ENCODE peak calls at places on chromosomes 3 and 15, in five cellular contexts. S is OCI-LY7, N is AG09319, B is Calu3, E is IMR-90. D is an unnamed sample.

GRCh38 chr3:37687966-37688365 is 173.7 kb upstream of the CTDSPL start:
- DNase-seq in S (no peak), N (no peak), B (no peak), E (no peak), D (no peak)

GRCh38 chr15:63260786-63261185 is 16.6 kb upstream of the APH1B start:
- DNase-seq in S (no peak), N (no peak), B (no peak), E (no peak), D (no peak)

GRCh38 chr15:34855397-34855796 is 60.0 kb upstream of the ACTC1 start:
- DNase-seq in S (no peak), N (peak; percentile 41), B (no peak), E (peak; percentile 79), D (no peak)

GRCh38 chr3:48118322-48118721 is 69.9 kb downstream of the CDC25A start:
- DNase-seq in S (no peak), N (no peak), B (no peak), E (no peak), D (no peak)

GRCh38 chr3:190811775-190812480 is 50.6 kb downstream of the GMNC start:
- DNase-seq in S (peak; percentile 69), N (peak; percentile 14), B (peak; percentile 72), E (peak; percentile 60), D (peak; percentile 47)

GRCh38 chr3:126213376-126214044 is 33.1 kb upstream of the ALDH1L1 start:
- DNase-seq in S (no peak), N (no peak), B (no peak), E (no peak), D (no peak)

GRCh38 chr3:64612916-64613526 is 74.8 kb downstream of the ADAMTS9 start:
- DNase-seq in S (no peak), N (no peak), B (peak; percentile 66), E (no peak), D (no peak)

GRCh38 chr15:67750371-67750770 is 74.9 kb upstream of the SKOR1 start:
- DNase-seq in S (no peak), N (no peak), B (no peak), E (no peak), D (no peak)

GRCh38 chr3:125496701-125497100 is 23.3 kb downstream of the SNX4 start:
- DNase-seq in S (no peak), N (no peak), B (no peak), E (no peak), D (no peak)

GRCh38 chr3:68876112-68876713 is 56.1 kb downstream of the TAFA4 start:
- DNase-seq in S (peak; percentile 66), N (peak; percentile 40), B (peak; percentile 42), E (peak; percentile 74), D (peak; percentile 22)

GRCh38 chr3:68874551-68875348 is 57.6 kb downstream of the TAFA4 start:
- DNase-seq in S (peak; percentile 45), N (no peak), B (no peak), E (no peak), D (no peak)

GRCh38 chr3:68878962-68879361 is 53.4 kb downstream of the TAFA4 start:
- DNase-seq in S (no peak), N (no peak), B (no peak), E (no peak), D (no peak)

GRCh38 chr3:68880632-68881031 is 51.7 kb downstream of the TAFA4 start:
- DNase-seq in S (no peak), N (no peak), B (no peak), E (no peak), D (no peak)

GRCh38 chr3:68878322-68878721 is 54.0 kb downstream of the TAFA4 start:
- DNase-seq in S (peak; percentile 16), N (no peak), B (peak; percentile 6), E (peak; percentile 20), D (peak; percentile 21)
- TF ChIP-seq CTCF in S (peak; percentile 77), N (peak; percentile 62), B (no peak), E (peak; percentile 54), D (peak; percentile 79)

GRCh38 chr3:129952956-129953355 is 21.6 kb upstream of the TRH start:
- DNase-seq in S (no peak), N (no peak), B (no peak), E (no peak), D (no peak)
- TF ChIP-seq CTCF in S (no peak), N (no peak), B (no peak), E (no peak), D (no peak)

GRCh38 chr3:137116619-137117018 is 158.8 kb downstream of the IL20RB start:
- DNase-seq in S (no peak), N (no peak), B (no peak), E (no peak), D (no peak)

GRCh38 chr3:137121704-137122314 is 164.0 kb downstream of the IL20RB start:
- DNase-seq in S (peak; percentile 46), N (no peak), B (peak; percentile 65), E (peak; percentile 44), D (peak; percentile 22)
- TF ChIP-seq CTCF in S (peak; percentile 81), N (peak; percentile 53), B (peak; percentile 85), E (peak; percentile 54), D (peak; percentile 70)

GRCh38 chr3:74883690-74884089 is 269.2 kb upstream of the CNTN3 start:
- DNase-seq in S (no peak), N (no peak), B (no peak), E (peak; percentile 5), D (no peak)
- TF ChIP-seq CTCF in S (peak; percentile 45), N (peak; percentile 50), B (no peak), E (peak; percentile 36), D (peak; percentile 52)

DNA sequence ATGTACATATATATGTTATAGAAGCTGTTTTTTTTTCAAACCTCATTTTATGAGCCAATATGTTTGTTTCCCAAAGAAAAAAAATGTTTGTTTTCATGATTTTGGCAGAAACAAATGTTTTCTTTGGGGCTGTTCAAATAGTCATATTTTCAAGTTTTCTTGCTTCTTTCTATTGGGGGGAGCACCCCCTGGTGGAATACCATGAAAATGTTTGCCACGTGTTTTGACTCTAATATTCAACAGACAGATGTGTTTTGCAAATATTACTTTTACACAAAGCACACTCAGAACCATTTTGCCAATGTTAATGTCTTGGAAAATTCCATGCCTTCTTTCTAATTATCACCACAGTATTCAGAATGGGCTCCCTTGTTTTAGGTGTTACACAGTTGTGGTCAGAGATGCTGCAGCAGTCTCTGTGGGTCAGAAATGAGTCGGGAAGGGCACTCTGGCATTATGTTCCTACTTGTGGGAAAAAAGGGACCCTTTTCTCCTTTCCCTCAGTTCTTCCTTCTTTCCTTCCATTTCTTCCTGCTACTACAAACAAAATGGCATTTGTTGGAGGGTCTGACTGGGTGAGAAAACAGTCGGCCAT is 817.0 kb downstream of the TUSC7 start:
- DNase-seq in S (peak; percentile 22), N (no peak), B (peak; percentile 49), E (peak; percentile 55), D (peak; percentile 15)
- TF ChIP-seq CTCF in S (peak; percentile 85), N (peak; percentile 53), B (no peak), E (peak; percentile 70), D (peak; percentile 82)

GRCh38 chr3:83946554-83946953 is 1012.2 kb upstream of the CADM2 start:
- DNase-seq in S (no peak), N (no peak), B (peak; percentile 24), E (no peak), D (no peak)
- TF ChIP-seq CTCF in S (no peak), N (no peak), B (peak; percentile 31), E (no peak), D (no peak)

DNA sequence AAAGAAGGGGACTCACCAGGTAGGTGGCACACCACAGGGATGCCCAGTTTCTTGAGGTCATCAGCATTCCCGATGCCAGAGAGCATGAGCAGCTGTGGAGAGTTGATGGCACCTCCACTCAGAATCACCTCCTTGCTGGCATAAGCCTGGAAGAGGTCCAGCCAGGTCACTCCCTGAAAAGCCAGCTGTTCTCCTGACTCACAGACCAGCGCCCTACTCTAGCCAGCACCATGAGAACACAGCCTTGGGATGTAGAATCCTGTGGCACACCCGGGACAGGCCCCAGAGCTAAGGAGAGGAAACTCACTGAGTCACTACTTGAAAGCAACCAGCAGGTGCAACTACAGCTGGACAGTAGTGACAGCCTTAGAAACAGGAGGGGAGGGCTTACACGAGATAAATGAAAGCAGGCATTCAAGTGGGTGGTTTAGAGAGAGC is 24.6 kb downstream of the CHDH start:
- DNase-seq in S (no peak), N (no peak), B (no peak), E (peak; percentile 22), D (no peak)
- TF ChIP-seq CTCF in S (no peak), N (no peak), B (no peak), E (no peak), D (no peak)

D was measured in neural crest cell.